ENCODE peak calls at places on chromosomes 7 and 10, in five cellular contexts. One of them, this sample, is unnamed.

GRCh38 chr10:12396567-12396966 is 47.2 kb downstream of the CAMK1D start:
- DNase-seq in H1: no peak
- DNase-seq in GM12878: no peak
- DNase-seq in HCT116: no peak
- DNase-seq in K562: no peak
- DNase-seq in this sample: no peak

GRCh38 chr7:108045154-108045553 is 42.2 kb upstream of the LAMB1 start:
- DNase-seq in H1: no peak
- DNase-seq in GM12878: no peak
- DNase-seq in HCT116: no peak
- DNase-seq in K562: no peak
- DNase-seq in this sample: no peak

GRCh38 chr7:27661776-27662489 is 750 bp downstream of the HIBADH start:
- DNase-seq in H1: no peak
- DNase-seq in GM12878: no peak
- DNase-seq in HCT116: no peak
- DNase-seq in K562: no peak
- DNase-seq in this sample: peak; percentile 61

GRCh38 chr10:89347706-89348457 is 20.1 kb downstream of the IFIT3 start:
- DNase-seq in H1: no peak
- DNase-seq in GM12878: no peak
- DNase-seq in HCT116: no peak
- DNase-seq in K562: no peak
- DNase-seq in this sample: no peak

GRCh38 chr7:6250364-6250833 is 22.0 kb downstream of the CYTH3 start:
- DNase-seq in H1: no peak
- DNase-seq in GM12878: peak; percentile 93
- DNase-seq in HCT116: no peak
- DNase-seq in K562: no peak
- DNase-seq in this sample: no peak

GRCh38 chr7:51023547-51023946 is 240.9 kb upstream of the GRB10 start:
- DNase-seq in H1: no peak
- DNase-seq in GM12878: no peak
- DNase-seq in HCT116: no peak
- DNase-seq in K562: no peak
- DNase-seq in this sample: no peak

GRCh38 chr7:128904381-128905197 is 5.9 kb downstream of the KCP start:
- DNase-seq in H1: no peak
- DNase-seq in GM12878: peak; percentile 35
- DNase-seq in HCT116: peak; percentile 52
- DNase-seq in K562: peak; percentile 64
- DNase-seq in this sample: peak; percentile 87

GRCh38 chr7:27180431-27181175 is 4.4 kb downstream of the HOXA11 start:
- DNase-seq in H1: no peak
- DNase-seq in GM12878: no peak
- DNase-seq in HCT116: no peak
- DNase-seq in K562: no peak
- DNase-seq in this sample: no peak

GRCh38 chr10:36116751-36117150 is 474.7 kb upstream of the FZD8 start:
- DNase-seq in H1: no peak
- DNase-seq in GM12878: no peak
- DNase-seq in HCT116: no peak
- DNase-seq in K562: no peak
- DNase-seq in this sample: no peak

GRCh38 chr7:45660201-45660900 is 86.2 kb downstream of the ADCY1 start:
- DNase-seq in H1: no peak
- DNase-seq in GM12878: no peak
- DNase-seq in HCT116: no peak
- DNase-seq in K562: no peak
- DNase-seq in this sample: no peak

GRCh38 chr7:56091591-56091990 is 1.2 kb downstream of the PHKG1 start:
- DNase-seq in H1: no peak
- DNase-seq in GM12878: no peak
- DNase-seq in HCT116: no peak
- DNase-seq in K562: no peak
- DNase-seq in this sample: no peak

GRCh38 chr10:110162749-110163148 is 44.7 kb upstream of the MXI1 start:
- DNase-seq in H1: no peak
- DNase-seq in GM12878: no peak
- DNase-seq in HCT116: no peak
- DNase-seq in K562: no peak
- DNase-seq in this sample: no peak

GRCh38 chr10:70849582-70850016 is 33.9 kb downstream of the SGPL1 start:
- DNase-seq in H1: no peak
- DNase-seq in GM12878: no peak
- DNase-seq in HCT116: no peak
- DNase-seq in K562: no peak
- DNase-seq in this sample: no peak

GRCh38 chr10:37384923-37385322 is 259.5 kb downstream of the ANKRD30A start:
- DNase-seq in H1: no peak
- DNase-seq in GM12878: no peak
- DNase-seq in HCT116: no peak
- DNase-seq in K562: no peak
- DNase-seq in this sample: no peak

DNA sequence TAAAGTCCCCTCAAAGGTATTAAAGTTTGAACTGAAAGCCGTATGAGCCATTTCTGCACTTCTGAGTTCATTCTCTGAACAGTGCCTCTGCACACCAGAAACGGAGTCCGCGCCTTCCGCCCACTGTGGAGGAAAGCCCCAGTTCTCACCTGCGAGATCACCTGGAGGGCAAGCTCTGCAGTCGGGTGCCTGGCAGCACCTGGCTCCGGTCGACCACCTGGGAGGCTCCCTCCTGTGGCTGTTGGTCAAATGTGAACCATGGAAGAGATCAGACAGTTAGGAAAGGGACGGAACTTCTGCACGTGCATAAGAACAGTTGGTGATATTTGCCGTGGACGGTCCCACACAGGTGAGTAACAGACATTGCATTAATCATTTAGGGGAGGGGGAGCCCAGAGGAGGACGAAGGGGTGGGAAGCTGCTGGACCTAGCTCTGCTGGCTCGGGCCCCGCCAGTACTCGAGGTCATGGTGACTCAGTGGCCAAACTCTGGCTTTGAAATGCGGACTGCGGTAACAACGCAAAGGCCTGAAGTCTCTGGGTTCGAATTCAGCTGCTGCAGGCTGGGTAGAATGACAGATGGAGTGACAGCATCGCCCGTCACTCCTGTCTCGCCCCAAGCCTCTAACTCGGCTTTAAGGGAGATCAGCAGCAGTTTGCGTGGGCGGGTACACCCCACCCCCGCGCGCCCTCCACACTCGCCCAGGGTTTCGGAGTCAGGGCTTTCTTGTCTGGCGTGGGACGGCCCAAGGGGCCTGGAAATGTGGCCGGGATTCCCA is 1.7 kb upstream of the DPYSL4 start:
- DNase-seq in H1: no peak
- DNase-seq in GM12878: no peak
- DNase-seq in HCT116: no peak
- DNase-seq in K562: peak; percentile 16
- DNase-seq in this sample: peak; percentile 33
- TF ChIP-seq EZH2 in H1: no peak
- TF ChIP-seq EZH2 in GM12878: no peak
- TF ChIP-seq EZH2 in HCT116: no peak
- TF ChIP-seq EZH2 in K562: no peak
- TF ChIP-seq EZH2 in this sample: peak; percentile 11

DNA sequence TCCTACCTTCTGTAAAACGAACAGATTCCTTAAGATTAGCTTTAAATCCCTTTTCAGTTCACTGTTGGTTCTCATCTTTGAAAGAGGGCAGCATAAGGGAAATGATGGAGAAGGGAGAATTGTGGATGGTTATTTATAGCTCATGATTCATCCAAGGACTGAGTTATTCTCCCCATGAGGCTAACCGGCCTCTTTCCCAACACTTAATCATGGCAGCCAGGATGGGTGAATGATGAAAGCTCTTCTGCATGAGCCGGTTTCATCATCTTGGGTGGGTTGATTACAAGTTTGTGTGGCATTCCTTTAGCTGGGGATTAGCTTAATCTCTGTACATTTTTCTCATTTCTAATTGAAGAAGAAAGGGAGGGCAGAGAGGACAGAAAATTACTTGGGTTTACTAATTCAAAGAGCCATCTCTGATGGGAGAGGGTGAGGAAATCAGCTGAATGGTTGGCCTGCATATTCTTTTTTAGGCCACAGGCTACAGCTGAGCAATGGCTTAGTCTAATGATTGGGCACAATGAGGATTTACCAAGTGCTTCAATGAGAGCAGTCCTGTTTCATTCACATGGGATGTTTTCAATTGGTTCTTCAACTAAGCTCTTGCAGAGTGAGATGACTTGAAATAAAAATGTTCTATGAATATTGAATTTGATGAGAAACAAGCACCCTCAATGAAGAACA is 250.0 kb downstream of the BMPER start:
- DNase-seq in H1: no peak
- DNase-seq in GM12878: no peak
- DNase-seq in HCT116: no peak
- DNase-seq in K562: no peak
- DNase-seq in this sample: no peak
- TF ChIP-seq POLR2AphosphoS5 in H1: no peak
- TF ChIP-seq POLR2AphosphoS5 in GM12878: no peak
- TF ChIP-seq POLR2AphosphoS5 in HCT116: no peak
- TF ChIP-seq POLR2AphosphoS5 in K562: no peak
- TF ChIP-seq POLR2AphosphoS5 in this sample: no peak

DNA sequence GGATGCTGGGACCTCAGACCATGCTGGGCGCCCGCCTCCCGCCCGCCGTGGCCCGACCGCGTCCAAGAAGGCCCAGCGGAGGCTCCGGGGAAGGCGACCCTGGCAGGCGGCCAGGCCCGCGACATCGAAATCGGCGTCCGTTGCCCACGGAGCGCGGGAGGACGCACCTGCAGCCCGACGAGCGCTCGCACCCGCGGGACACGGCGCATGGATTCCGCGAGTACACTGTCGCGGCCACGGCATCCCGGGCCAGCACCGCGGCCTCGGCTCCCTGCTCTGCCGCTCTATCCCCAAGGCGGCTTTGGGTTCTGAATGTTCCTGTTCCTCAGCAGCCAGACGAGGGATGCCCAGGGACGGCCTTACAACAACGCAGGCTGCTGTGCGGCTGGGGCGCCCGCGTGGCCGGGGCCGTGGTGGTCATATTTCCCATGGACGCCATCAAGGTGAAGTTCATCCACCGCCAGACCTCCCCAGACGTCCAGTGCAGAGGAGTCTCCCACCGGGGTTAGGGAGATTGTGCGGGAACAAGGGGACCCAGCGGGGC is 67.5 kb upstream of the ZNF722 start:
- DNase-seq in H1: no peak
- DNase-seq in GM12878: no peak
- DNase-seq in HCT116: no peak
- DNase-seq in K562: no peak
- DNase-seq in this sample: no peak
- TF ChIP-seq EZH2 in H1: no peak
- TF ChIP-seq EZH2 in GM12878: no peak
- TF ChIP-seq EZH2 in HCT116: no peak
- TF ChIP-seq EZH2 in K562: no peak
- TF ChIP-seq EZH2 in this sample: no peak

GRCh38 chr10:31820096-31820495 is 108.5 kb downstream of the ARHGAP12 start:
- DNase-seq in H1: no peak
- DNase-seq in GM12878: no peak
- DNase-seq in HCT116: no peak
- DNase-seq in K562: no peak
- DNase-seq in this sample: no peak

GRCh38 chr10:31822616-31823318 is 105.9 kb downstream of the ARHGAP12 start:
- DNase-seq in H1: no peak
- DNase-seq in GM12878: no peak
- DNase-seq in HCT116: no peak
- DNase-seq in K562: no peak
- DNase-seq in this sample: no peak

GRCh38 chr10:31819393-31819820 is 109.2 kb downstream of the ARHGAP12 start:
- DNase-seq in H1: no peak
- DNase-seq in GM12878: no peak
- DNase-seq in HCT116: no peak
- DNase-seq in K562: no peak
- DNase-seq in this sample: no peak

GRCh38 chr10:31822150-31822549 is 106.5 kb downstream of the ARHGAP12 start:
- DNase-seq in H1: no peak
- DNase-seq in GM12878: no peak
- DNase-seq in HCT116: no peak
- DNase-seq in K562: no peak
- DNase-seq in this sample: no peak

GRCh38 chr10:31820794-31821369 is 107.7 kb downstream of the ARHGAP12 start:
- DNase-seq in H1: no peak
- DNase-seq in GM12878: no peak
- DNase-seq in HCT116: no peak
- DNase-seq in K562: no peak
- DNase-seq in this sample: no peak
- TF ChIP-seq POLR2AphosphoS5 in H1: no peak
- TF ChIP-seq POLR2AphosphoS5 in GM12878: no peak
- TF ChIP-seq POLR2AphosphoS5 in HCT116: no peak
- TF ChIP-seq POLR2AphosphoS5 in K562: no peak
- TF ChIP-seq POLR2AphosphoS5 in this sample: no peak

GRCh38 chr7:39158367-39158766 is 180.7 kb downstream of the POU6F2 start:
- DNase-seq in H1: no peak
- DNase-seq in GM12878: no peak
- DNase-seq in HCT116: no peak
- DNase-seq in K562: no peak
- DNase-seq in this sample: no peak
- TF ChIP-seq EZH2 in H1: no peak
- TF ChIP-seq EZH2 in GM12878: no peak
- TF ChIP-seq EZH2 in HCT116: no peak
- TF ChIP-seq EZH2 in K562: no peak
- TF ChIP-seq EZH2 in this sample: no peak

DNA sequence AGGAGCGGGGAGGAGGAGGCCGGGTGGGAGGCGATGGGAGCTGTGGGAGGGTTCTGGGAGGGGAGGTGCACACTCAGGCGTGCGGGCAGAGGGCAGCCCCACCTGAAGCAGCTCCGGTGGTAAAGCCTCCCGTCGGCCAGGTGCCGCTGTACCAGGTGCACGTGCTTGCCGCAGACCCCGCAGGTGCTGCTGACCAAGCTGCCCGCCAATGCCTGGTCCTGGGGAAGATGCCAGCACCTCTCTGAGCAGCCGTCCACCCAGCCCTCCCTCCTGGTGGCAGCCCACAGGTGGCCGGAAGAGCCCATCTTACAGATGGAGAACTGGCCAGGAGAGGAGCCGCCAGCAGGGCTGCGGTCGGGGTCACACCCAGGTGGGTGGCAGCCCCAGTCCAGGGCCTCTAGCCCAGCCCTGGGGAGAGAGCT is 12.6 kb downstream of the MICALL2 start:
- DNase-seq in H1: no peak
- DNase-seq in GM12878: no peak
- DNase-seq in HCT116: no peak
- DNase-seq in K562: no peak
- DNase-seq in this sample: no peak
- TF ChIP-seq POLR2AphosphoS5 in H1: no peak
- TF ChIP-seq POLR2AphosphoS5 in GM12878: no peak
- TF ChIP-seq POLR2AphosphoS5 in HCT116: no peak
- TF ChIP-seq POLR2AphosphoS5 in K562: no peak
- TF ChIP-seq POLR2AphosphoS5 in this sample: no peak